ENCODE peak calls at places on chromosomes 2 and 18, in ten cellular contexts. O is lower leg skin, V is fibroblast of pulmonary artery, E is astrocyte of the spinal cord, K is epithelial cell of proximal tubule, H is mammary epithelial cell, F is spleen, A is A549, M is BJ, Q is cardiac muscle cell. Y is an unnamed sample.

GRCh38 chr2:241724259-241724974 is 10.0 kb upstream of the D2HGDH start:
- DNase-seq in A (no peak), O (no peak), E (no peak), V (no peak), H (no peak), K (no peak), F (no peak), Q (no peak), M (no peak), Y (no peak)

GRCh38 chr2:172995323-172996244 is 80.1 kb upstream of the MAP3K20 start:
- DNase-seq in H (peak; percentile 78), A (peak; percentile 51), V (peak; percentile 95), M (peak; percentile 93), F (no peak), Q (peak; percentile 96), E (peak; percentile 78), K (peak; percentile 82), O (peak; percentile 43), Y (peak; percentile 96)

GRCh38 chr2:235460548-235461047 is 33.2 kb upstream of the AGAP1 start:
- DNase-seq in F (no peak), H (no peak), K (no peak), M (no peak), E (no peak), O (no peak), V (no peak), A (no peak), Q (peak; percentile 6), Y (no peak)

GRCh38 chr2:99648115-99648850 is 158.5 kb upstream of the REV1 start:
- DNase-seq in M (peak; percentile 66), A (no peak), O (no peak), F (no peak), E (peak; percentile 61), V (no peak), Q (peak; percentile 32), H (no peak), K (peak; percentile 23), Y (peak; percentile 91)

GRCh38 chr2:72293620-72294019 is 146.0 kb upstream of the CYP26B1 start:
- DNase-seq in F (no peak), Q (peak; percentile 52), V (peak; percentile 66), E (peak; percentile 11), K (no peak), M (no peak), A (no peak), H (no peak), O (no peak), Y (peak; percentile 9)

GRCh38 chr2:152421521-152422367 is 86.8 kb downstream of the FMNL2 start:
- DNase-seq in A (peak; percentile 72), H (peak; percentile 97), F (no peak), V (peak; percentile 99), Q (peak; percentile 97), K (peak; percentile 97), M (peak; percentile 84), O (peak; percentile 78), E (peak; percentile 98), Y (peak; percentile 93)

GRCh38 chr18:9771261-9771976 is 63.3 kb downstream of the RAB31 start:
- DNase-seq in V (peak; percentile 64), E (peak; percentile 65), Q (peak; percentile 76), K (no peak), M (no peak), A (peak; percentile 38), H (peak; percentile 37), F (peak; percentile 93), O (peak; percentile 74), Y (peak; percentile 66)

GRCh38 chr18:23970161-23971153 is 44.1 kb upstream of the TTC39C start:
- DNase-seq in M (no peak), A (no peak), H (no peak), O (no peak), F (no peak), E (no peak), Q (no peak), V (no peak), K (no peak), Y (no peak)

GRCh38 chr2:12008425-12009061 is 262.1 kb downstream of the LPIN1 start:
- DNase-seq in Q (peak; percentile 38), M (no peak), F (no peak), K (no peak), O (no peak), H (peak; percentile 21), E (peak; percentile 71), V (peak; percentile 28), A (no peak), Y (peak; percentile 40)

GRCh38 chr2:45774688-45775244 is 123.3 kb downstream of the PRKCE start:
- DNase-seq in H (no peak), F (no peak), A (no peak), M (no peak), K (no peak), V (no peak), E (no peak), O (no peak), Q (no peak), Y (no peak)

GRCh38 chr2:230922951-230923717 is 1.9 kb downstream of the GPR55 start:
- DNase-seq in M (no peak), O (no peak), H (no peak), F (peak; percentile 58), E (no peak), V (no peak), Q (no peak), K (no peak), A (no peak), Y (no peak)
- H3K4me3 ChIP-seq in M (no peak overlapping the region), O (no peak overlapping the region), H (no peak overlapping the region), F (no peak overlapping the region), E (no peak overlapping the region), V (no peak overlapping the region), Q (no peak overlapping the region), K (no peak overlapping the region), A (no peak overlapping the region), Y (no peak overlapping the region)

DNA sequence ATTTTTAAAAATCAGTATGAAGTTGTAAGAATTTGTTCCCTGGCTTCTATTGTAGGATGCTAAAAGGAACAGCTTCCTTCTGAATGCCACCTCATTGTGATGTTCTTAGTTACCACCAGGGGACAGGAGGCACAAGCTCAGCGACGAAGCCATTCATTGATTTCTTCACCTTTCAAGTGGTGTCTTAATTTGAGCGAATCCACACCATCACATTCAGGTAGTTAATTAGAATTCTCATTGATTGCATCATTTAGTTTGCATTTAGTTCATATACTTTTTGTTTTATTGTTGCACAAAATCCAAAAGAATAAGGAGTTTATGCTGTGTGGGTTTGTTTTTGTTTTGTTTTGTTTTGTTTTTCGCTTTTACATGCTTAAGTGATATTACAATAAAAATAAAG is 23.1 kb downstream of the CYP27C1 start:
- DNase-seq in V (no peak), M (no peak), E (no peak), O (no peak), K (no peak), F (no peak), Q (no peak), A (no peak), H (no peak), Y (no peak)
- TF ChIP-seq CTCF in V (peak; percentile 26), M (peak; percentile 36), E (peak; percentile 35), O (no peak), K (peak; percentile 39), F (no peak), Q (peak; percentile 28), A (no peak), H (peak; percentile 54), Y (peak; percentile 32)

GRCh38 chr2:66555511-66556324 is 120.8 kb downstream of the MEIS1 start:
- DNase-seq in Q (peak; percentile 75), F (no peak), A (no peak), K (no peak), O (no peak), M (no peak), V (peak; percentile 58), H (no peak), E (no peak), Y (peak; percentile 46)
- H3K4me3 ChIP-seq in Q (no peak overlapping the region), F (peak overlapping the region; percentile 19), A (no peak overlapping the region), K (peak overlapping the region; percentile 19), O (no peak overlapping the region), M (no peak overlapping the region), V (peak overlapping the region; percentile 24), H (no peak overlapping the region), E (no peak overlapping the region), Y (peak overlapping the region; percentile 15)

GRCh38 chr2:124286089-124286783 is 261.1 kb downstream of the CNTNAP5 start:
- DNase-seq in K (no peak), E (no peak), Q (peak; percentile 65), O (no peak), V (peak; percentile 50), M (no peak), A (no peak), F (no peak), H (no peak), Y (no peak)

GRCh38 chr2:124289060-124289459 is 264.0 kb downstream of the CNTNAP5 start:
- DNase-seq in F (no peak), V (no peak), H (no peak), O (no peak), A (no peak), M (no peak), E (no peak), K (no peak), Q (no peak), Y (no peak)

GRCh38 chr2:124289615-124290014 is 264.5 kb downstream of the CNTNAP5 start:
- DNase-seq in K (no peak), O (no peak), V (no peak), F (no peak), E (no peak), M (no peak), A (no peak), H (no peak), Q (no peak), Y (no peak)
- TF ChIP-seq CTCF in K (no peak), O (no peak), V (peak; percentile 4), F (no peak), E (no peak), M (no peak), A (no peak), H (no peak), Q (no peak), Y (no peak)

Y was measured in AG10803.